ENCODE peak calls at places on chromosomes 1 and 21, in nine cellular contexts. I, X, W, O, Y, J, L, A and Z are unnamed samples.

GRCh38 chr1:24009406-24009805 is 29.3 kb upstream of the SRSF10 start:
- DNase-seq in O (peak), Y (peak), L (no peak), A (no peak), W (peak), X (no peak), I (no peak), J (no peak), Z (no peak)

GRCh38 chr21:34282223-34282622 is 81.6 kb upstream of the KCNE2 start:
- DNase-seq in W (peak), L (no peak), I (no peak), Y (no peak), A (no peak), X (no peak), O (no peak), J (no peak), Z (no peak)

GRCh38 chr1:40834968-40835545 is 27.1 kb downstream of the CITED4 start:
- DNase-seq in X (no peak), W (no peak), I (no peak), A (no peak), J (peak), L (no peak), Y (no peak), O (no peak), Z (no peak)

GRCh38 chr1:8374812-8375211 is 56.9 kb downstream of the SLC45A1 start:
- DNase-seq in X (peak), L (no peak), J (peak), Y (no peak), I (peak), O (peak), W (peak), A (peak), Z (peak)

GRCh38 chr1:17654519-17654918 is 100.6 kb upstream of the ACTL8 start:
- DNase-seq in X (no peak), A (no peak), L (no peak), W (no peak), I (no peak), O (no peak), J (no peak), Y (no peak), Z (no peak)

GRCh38 chr1:24992124-24992760 is 62.2 kb upstream of the RUNX3 start:
- DNase-seq in J (no peak), I (no peak), A (no peak), O (no peak), W (no peak), L (no peak), X (no peak), Y (no peak), Z (no peak)

GRCh38 chr1:162689745-162690671 is 57.7 kb downstream of the DDR2 start:
- DNase-seq in A (no peak), J (no peak), W (peak), O (no peak), L (no peak), X (no peak), I (no peak), Y (peak), Z (no peak)

GRCh38 chr1:6148497-6149241 is 31.5 kb downstream of the CHD5 start:
- DNase-seq in Y (no peak), L (no peak), A (peak), W (peak), J (peak), I (peak), O (no peak), X (peak), Z (no peak)

GRCh38 chr1:33007190-33008050 is 29.3 kb downstream of the AK2 start:
- DNase-seq in Y (peak), W (peak), A (peak), L (no peak), X (peak), I (peak), O (peak), J (peak), Z (no peak)

GRCh38 chr1:6300342-6301141 is 39.6 kb upstream of the GPR153 start:
- DNase-seq in W (peak), O (no peak), Y (no peak), A (peak), I (no peak), X (no peak), L (no peak), J (no peak), Z (no peak)

GRCh38 chr21:26844258-26845065 is 747 bp downstream of the ADAMTS1 start:
- DNase-seq in L (peak), X (no peak), Y (peak), J (peak), I (no peak), A (peak), W (peak), O (no peak), Z (no peak)

GRCh38 chr1:38093569-38094520 is 47.3 kb upstream of the POU3F1 start:
- DNase-seq in O (no peak), A (no peak), Y (no peak), W (no peak), I (no peak), L (no peak), X (no peak), J (no peak), Z (no peak)

GRCh38 chr1:40870135-40870728 is 8.1 kb upstream of the CITED4 start:
- DNase-seq in I (no peak), X (no peak), J (no peak), Y (peak), A (no peak), L (no peak), W (peak), O (no peak), Z (no peak)

DNA sequence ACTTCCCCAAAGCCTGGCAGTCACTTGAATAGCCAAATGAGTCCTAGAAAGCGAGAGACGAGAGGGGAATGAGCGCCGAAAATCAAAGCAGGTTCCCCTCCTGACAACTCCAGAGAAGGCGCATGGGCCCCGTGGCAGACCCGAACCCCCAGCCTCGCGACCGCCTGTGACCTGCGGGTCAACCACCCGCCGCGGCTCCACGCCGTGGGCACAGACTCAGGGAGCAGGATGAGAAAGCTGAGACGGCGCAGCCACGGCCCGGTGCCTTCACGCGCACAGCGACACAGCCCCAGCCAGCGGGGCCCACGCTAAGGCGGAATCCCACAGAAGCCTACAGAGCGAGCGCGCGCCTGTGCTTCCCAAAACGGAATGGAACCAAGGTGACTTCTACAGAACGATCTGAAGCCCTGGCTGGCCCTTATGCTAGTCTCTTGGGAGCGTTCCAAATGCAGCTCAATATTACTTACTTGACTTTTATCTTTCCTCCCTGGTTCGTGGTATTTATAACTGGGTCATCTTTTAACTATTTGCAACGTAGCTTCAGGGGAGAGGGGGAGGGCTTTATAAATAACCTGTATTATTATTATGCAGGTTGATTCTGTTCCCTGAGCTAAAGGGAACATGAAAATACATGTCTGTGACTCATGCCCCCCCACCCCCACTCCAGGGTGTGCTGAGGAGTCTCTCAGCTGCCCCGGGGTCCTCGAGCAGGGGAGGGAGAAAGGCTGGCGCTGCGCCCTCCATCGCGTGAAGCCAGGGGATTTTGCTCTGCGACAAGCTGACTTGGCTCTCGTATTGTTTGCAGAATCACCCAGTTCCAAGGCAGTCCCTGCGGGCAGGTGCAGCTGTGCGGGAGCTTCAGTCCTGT is 1.7 kb downstream of the TSPEAR start:
- DNase-seq in L (no peak), O (no peak), Y (no peak), I (no peak), J (peak), W (peak), X (no peak), A (no peak), Z (no peak)
- TF ChIP-seq EZH2 in L (no peak), O (no peak), Y (peak), I (no peak), J (peak), W (no peak), X (no peak), A (peak), Z (no peak)

GRCh38 chr1:196180847-196181593 is 427.2 kb downstream of the KCNT2 start:
- DNase-seq in A (peak), L (no peak), J (no peak), W (peak), X (peak), O (no peak), Y (peak), I (peak), Z (no peak)
- H3K4me2 ChIP-seq in A (peak), L (no peak), J (no peak), W (peak), X (peak), O (no peak), Y (peak), I (no peak), Z (no peak)

GRCh38 chr1:22562584-22563551 is at the start of gene EPHA8:
- DNase-seq in O (no peak), J (peak), X (no peak), I (no peak), A (no peak), W (no peak), L (no peak), Y (no peak), Z (no peak)

GRCh38 chr1:22567994-22568393 is 4.7 kb downstream of the EPHA8 start:
- DNase-seq in A (no peak), X (no peak), J (no peak), L (no peak), Y (no peak), I (no peak), W (no peak), O (no peak), Z (no peak)

GRCh38 chr1:22569269-22569668 is 6.0 kb downstream of the EPHA8 start:
- DNase-seq in W (no peak), J (no peak), X (no peak), L (no peak), I (no peak), Y (no peak), A (no peak), O (no peak), Z (no peak)

GRCh38 chr1:22567176-22567575 is 3.9 kb downstream of the EPHA8 start:
- DNase-seq in L (no peak), W (no peak), Y (no peak), I (no peak), X (no peak), A (no peak), J (no peak), O (no peak), Z (no peak)

GRCh38 chr1:22563671-22564612 is 653 bp downstream of the EPHA8 start:
- DNase-seq in O (no peak), A (no peak), I (no peak), L (no peak), W (no peak), X (no peak), Y (no peak), J (peak), Z (no peak)
- TF ChIP-seq EZH2 in O (no peak), A (peak), I (no peak), L (no peak), W (no peak), X (no peak), Y (no peak), J (peak), Z (no peak)

GRCh38 chr1:159014003-159014571 is 4.4 kb downstream of the IFI16 start:
- DNase-seq in W (no peak), X (no peak), A (no peak), I (no peak), O (no peak), Y (no peak), J (no peak), L (no peak), Z (peak)
- H3K4me2 ChIP-seq in W (no peak), X (no peak), A (no peak), I (no peak), O (no peak), Y (no peak), J (no peak), L (peak), Z (peak)

GRCh38 chr1:229027158-229027557 is 243.8 kb upstream of the RAB4A start:
- DNase-seq in I (no peak), W (no peak), J (no peak), X (no peak), O (no peak), A (no peak), Y (no peak), L (no peak), Z (no peak)
- TF ChIP-seq EZH2 in I (no peak), W (no peak), J (no peak), X (no peak), O (no peak), A (no peak), Y (no peak), L (no peak), Z (no peak)

DNA sequence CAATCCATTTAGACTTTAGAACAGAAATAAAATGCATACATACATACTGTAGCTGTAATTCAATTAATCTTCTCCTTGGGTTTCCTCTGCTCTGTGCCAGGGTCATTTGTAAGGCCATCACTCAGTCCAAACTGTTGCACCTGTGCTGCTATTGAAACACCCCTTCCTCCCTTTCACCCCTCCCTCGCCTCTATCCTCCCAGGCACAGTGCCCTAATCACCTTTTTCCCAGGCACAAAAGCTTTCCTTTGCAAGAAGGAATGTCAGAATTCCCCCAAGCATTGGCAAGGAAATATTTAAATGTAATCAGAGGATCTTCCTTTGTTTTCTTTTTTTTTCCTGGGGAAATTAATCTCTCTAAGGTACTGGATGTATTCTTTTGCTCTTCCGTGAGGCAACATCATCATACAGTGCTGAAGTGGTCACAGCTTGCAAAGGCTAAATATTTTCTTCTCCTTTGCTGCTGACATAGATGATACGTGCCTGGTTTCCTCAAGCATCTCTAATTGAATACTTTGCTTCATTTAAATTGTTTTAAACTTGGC is 339.3 kb upstream of the NR5A2 start:
- DNase-seq in L (no peak), I (no peak), Y (peak), X (no peak), W (no peak), J (peak), A (no peak), O (no peak), Z (no peak)
- H3K4me2 ChIP-seq in L (no peak), I (no peak), Y (no peak), X (no peak), W (no peak), J (peak), A (no peak), O (no peak), Z (no peak)

DNA sequence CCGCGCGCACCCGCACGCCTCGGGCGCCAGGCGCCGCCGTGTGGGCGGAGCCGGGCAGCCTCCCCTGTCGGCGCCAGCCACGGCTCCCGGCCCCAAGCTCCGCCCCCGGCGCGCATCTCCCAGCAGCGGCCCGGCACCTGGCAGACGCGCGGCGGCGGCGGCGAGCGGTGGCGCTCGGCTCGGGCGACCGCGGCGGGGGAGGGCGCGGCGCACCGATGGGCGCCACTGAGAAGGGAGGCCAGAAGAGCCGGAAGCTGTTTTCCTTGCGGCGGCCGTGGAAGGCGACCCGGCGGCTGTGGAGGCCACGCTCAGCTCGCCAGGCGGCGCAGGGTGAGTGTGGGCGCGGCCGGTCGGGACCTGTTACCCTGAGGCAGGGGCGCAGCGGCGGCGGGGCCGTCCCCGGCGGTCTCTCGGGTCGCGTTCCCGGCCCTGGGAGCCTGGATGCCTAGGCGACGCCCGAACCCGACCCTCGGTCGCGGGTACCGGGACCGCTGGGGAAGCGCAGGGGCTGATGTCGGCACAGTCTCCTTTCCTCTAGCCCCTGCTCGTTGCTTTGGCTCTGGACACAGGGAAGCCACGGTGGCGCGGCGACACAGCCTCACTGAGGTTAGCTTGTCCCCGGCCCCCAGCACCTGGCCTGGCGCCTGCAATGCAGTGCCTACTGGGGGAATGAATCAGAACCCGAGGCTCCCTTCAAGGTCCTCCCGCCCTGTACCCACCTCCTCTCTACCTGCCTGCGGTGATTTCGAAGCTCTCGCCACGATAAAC is 54.8 kb upstream of the DNAJC6 start:
- DNase-seq in L (peak), A (peak), I (peak), O (peak), J (peak), W (peak), Y (peak), X (peak), Z (peak)
- TF ChIP-seq EZH2 in L (no peak), A (peak), I (no peak), O (no peak), J (no peak), W (no peak), Y (no peak), X (no peak), Z (no peak)